ENCODE peak calls at places on chromosome 19, in six cellular contexts. Z is pancreas, E is fibroblast of lung, Y is tibial nerve, R is K562, J is ovary. V is an unnamed sample.

GRCh38 chr19:15449620-15450527 is at the start of gene WIZ:
- DNase-seq in Z (peak; percentile 94), E (peak; percentile 67), Y (peak; percentile 81), R (peak; percentile 92), J (peak; percentile 91), V (peak; percentile 91)

GRCh38 chr19:7242601-7243258 is 51.5 kb downstream of the INSR start:
- DNase-seq in Z (no peak), E (peak; percentile 49), Y (peak; percentile 24), R (no peak), J (no peak), V (no peak)

GRCh38 chr19:51317968-51318367 is 6.5 kb downstream of the IGLON5 start:
- DNase-seq in Z (no peak), E (no peak), Y (no peak), R (no peak), J (no peak), V (no peak)

GRCh38 chr19:18418725-18419194 is 438 bp upstream of the SSBP4 start:
- DNase-seq in Z (no peak), E (no peak), Y (no peak), R (no peak), J (peak; percentile 64), V (no peak)

GRCh38 chr19:8456064-8456463 is 11.3 kb downstream of the HNRNPM start:
- DNase-seq in Z (no peak), E (no peak), Y (no peak), R (no peak), J (no peak), V (no peak)

GRCh38 chr19:41325947-41326706 is 16.2 kb downstream of the CCDC97 start:
- DNase-seq in Z (no peak), E (peak; percentile 40), Y (no peak), R (no peak), J (no peak), V (no peak)

GRCh38 chr19:756232-756631 is 5.3 kb downstream of the MISP start:
- DNase-seq in Z (no peak), E (peak; percentile 36), Y (no peak), R (peak; percentile 89), J (no peak), V (no peak)

GRCh38 chr19:8052464-8052859 is at the start of gene CCL25:
- DNase-seq in Z (no peak), E (no peak), Y (no peak), R (no peak), J (no peak), V (no peak)

GRCh38 chr19:28737021-28737525 is 475.9 kb downstream of the UQCRFS1 start:
- DNase-seq in Z (no peak), E (peak; percentile 65), Y (peak; percentile 19), R (no peak), J (no peak), V (no peak)

GRCh38 chr19:57648336-57649003 is 15.5 kb downstream of the ZNF211 start:
- DNase-seq in Z (no peak), E (no peak), Y (no peak), R (no peak), J (no peak), V (no peak)

GRCh38 chr19:50794778-50795664 is 4.8 kb downstream of the ACP4 start:
- DNase-seq in Z (no peak), E (no peak), Y (no peak), R (peak; percentile 59), J (no peak), V (no peak)

GRCh38 chr19:39082167-39082566 is 2.0 kb upstream of the ACP7 start:
- DNase-seq in Z (no peak), E (no peak), Y (no peak), R (no peak), J (no peak), V (no peak)

GRCh38 chr19:996051-996838 is 4.0 kb upstream of the GRIN3B start:
- DNase-seq in Z (no peak), E (peak; percentile 57), Y (no peak), R (peak; percentile 78), J (no peak), V (no peak)

GRCh38 chr19:22602631-22603272 is 31.4 kb upstream of the ZNF492 start:
- DNase-seq in Z (no peak), E (no peak), Y (no peak), R (no peak), J (no peak), V (no peak)

GRCh38 chr19:36986131-36986530 is 70.0 kb downstream of the ZNF568 start:
- DNase-seq in Z (no peak), E (no peak), Y (no peak), R (no peak), J (no peak), V (no peak)

GRCh38 chr19:30941591-30941990 is 407.6 kb downstream of the TSHZ3 start:
- DNase-seq in Z (no peak), E (no peak), Y (no peak), R (no peak), J (no peak), V (no peak)

GRCh38 chr19:58547323-58548312 is 3.8 kb downstream of the TRIM28 start:
- DNase-seq in Z (no peak), E (no peak), Y (no peak), R (no peak), J (no peak), V (no peak)

GRCh38 chr19:9871626-9872338 is 36.7 kb downstream of the PIN1 start:
- DNase-seq in Z (no peak), E (no peak), Y (no peak), R (no peak), J (no peak), V (no peak)

GRCh38 chr19:32858155-32858554 is 11.4 kb downstream of the SLC7A9 start:
- DNase-seq in Z (no peak), E (no peak), Y (no peak), R (no peak), J (no peak), V (no peak)

GRCh38 chr19:33273881-33274662 is 28.3 kb downstream of the CEBPA start:
- DNase-seq in Z (no peak), E (peak; percentile 71), Y (peak; percentile 61), R (no peak), J (no peak), V (no peak)

DNA sequence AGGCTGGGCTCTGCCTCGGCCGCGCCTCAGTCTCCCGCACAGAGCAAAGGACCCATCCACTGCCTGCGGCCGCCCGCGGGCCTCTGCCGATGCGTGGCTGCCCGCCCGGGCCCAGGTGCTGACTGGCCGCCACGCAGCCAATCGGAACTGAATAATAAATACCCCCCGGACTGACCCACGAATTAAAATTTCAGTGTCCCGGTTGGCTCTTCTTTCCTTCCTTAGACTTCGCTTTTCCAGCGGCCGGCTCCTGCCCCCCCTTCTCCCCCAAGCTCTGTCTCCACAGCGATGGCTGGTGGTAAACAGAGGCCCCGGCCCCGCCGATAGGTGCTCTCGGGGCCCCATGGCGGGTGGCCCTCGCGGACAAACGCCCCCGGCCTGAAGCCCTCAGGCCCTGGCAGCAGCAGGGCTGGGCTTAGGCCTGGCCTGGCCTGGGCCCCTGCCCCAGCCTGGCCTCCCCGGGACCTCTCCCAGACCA is 2.6 kb downstream of the ZBTB7A start:
- DNase-seq in Z (peak; percentile 70), E (no peak), Y (no peak), R (no peak), J (peak; percentile 64), V (no peak)
- H3K4me1 ChIP-seq in Z (peaks cover 36% of the 10 kb centered on the region), E (peaks cover 42% of the 10 kb centered on the region), Y (peaks cover 67% of the 10 kb centered on the region), R (peaks cover 85% of the 10 kb centered on the region), J (peaks cover 40% of the 10 kb centered on the region), V (peaks cover 78% of the 10 kb centered on the region)

DNA sequence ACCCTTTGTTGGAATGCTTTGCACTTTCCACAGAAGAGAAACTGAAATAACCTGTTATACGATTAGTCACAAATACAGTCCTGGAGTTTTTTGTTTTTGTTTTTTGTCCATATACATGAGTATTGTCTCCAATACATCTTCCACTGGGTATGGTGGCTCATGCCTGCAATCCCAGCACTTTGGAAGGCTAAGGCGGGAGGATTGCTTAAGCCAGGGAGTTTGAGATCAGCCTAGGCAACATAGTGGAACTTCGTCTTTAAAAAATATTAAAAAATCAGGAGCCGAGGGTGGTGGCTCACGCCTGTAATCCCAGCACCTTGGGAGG is 25.0 kb downstream of the AP2S1 start:
- DNase-seq in Z (no peak), E (no peak), Y (no peak), R (no peak), J (no peak), V (no peak)
- H3K4me1 ChIP-seq in Z (no peaks in the 10 kb centered on the region), E (no peaks in the 10 kb centered on the region), Y (peaks cover 10% of the 10 kb centered on the region), R (peaks cover 19% of the 10 kb centered on the region), J (peaks cover 4% of the 10 kb centered on the region), V (peaks cover 11% of the 10 kb centered on the region)

GRCh38 chr19:2290441-2291184 is 8.6 kb upstream of the PEAK3 start:
- DNase-seq in Z (no peak), E (no peak), Y (no peak), R (no peak), J (no peak), V (no peak)
- H3K4me1 ChIP-seq in Z (peaks cover 6% of the 10 kb centered on the region), E (peaks cover 4% of the 10 kb centered on the region), Y (peaks cover 43% of the 10 kb centered on the region), R (peaks cover 52% of the 10 kb centered on the region), J (peaks cover 12% of the 10 kb centered on the region), V (peaks cover 44% of the 10 kb centered on the region)

GRCh38 chr19:35161434-35161743 is 6.9 kb downstream of the FXYD5 start:
- DNase-seq in Z (no peak), E (no peak), Y (no peak), R (peak; percentile 90), J (no peak), V (no peak)
- H3K4me1 ChIP-seq in Z (no peaks in the 10 kb centered on the region), E (no peaks in the 10 kb centered on the region), Y (peaks cover 4% of the 10 kb centered on the region), R (peaks cover 41% of the 10 kb centered on the region), J (no peaks in the 10 kb centered on the region), V (no peaks in the 10 kb centered on the region)

DNA sequence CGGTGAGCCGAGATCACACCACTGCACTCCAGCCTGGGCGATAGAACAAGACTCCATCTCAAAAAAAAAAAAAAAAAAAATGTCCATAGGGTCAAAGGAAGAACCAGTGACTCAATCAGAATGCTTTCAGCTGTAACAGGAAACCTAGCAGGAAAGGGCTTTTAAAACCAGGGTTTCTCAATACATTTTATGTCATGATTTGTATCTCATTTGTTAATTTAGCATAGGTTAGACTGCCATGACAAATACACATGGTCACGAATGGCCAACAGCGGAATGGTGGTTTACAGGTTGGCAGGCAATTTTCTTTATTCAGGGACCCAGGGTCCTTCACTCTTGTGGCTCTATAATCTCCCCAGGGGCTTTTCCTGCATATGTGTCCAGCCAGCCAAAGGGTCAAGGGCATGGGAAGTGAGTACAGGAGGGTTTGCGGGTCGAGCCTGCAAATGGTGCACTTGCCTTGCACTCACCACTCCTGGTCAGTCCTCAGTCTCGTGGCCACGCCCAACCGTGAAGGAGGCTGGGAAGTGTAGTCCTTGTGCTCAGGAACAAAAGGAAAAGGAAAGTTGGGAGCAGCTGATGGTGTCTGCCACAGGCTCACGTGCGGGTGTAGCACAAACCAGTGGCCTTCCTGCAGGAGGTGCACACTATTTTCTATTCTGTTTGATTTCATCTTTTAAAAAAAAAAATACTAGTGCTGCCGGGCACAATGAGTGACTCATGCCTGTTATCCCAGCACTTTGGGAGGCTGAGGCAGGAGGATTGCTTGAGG is 14.8 kb downstream of the DHX34 start:
- DNase-seq in Z (no peak), E (peak; percentile 48), Y (no peak), R (no peak), J (no peak), V (no peak)
- H3K4me1 ChIP-seq in Z (no peaks in the 10 kb centered on the region), E (no peaks in the 10 kb centered on the region), Y (no peaks in the 10 kb centered on the region), R (peaks cover 4% of the 10 kb centered on the region), J (no peaks in the 10 kb centered on the region), V (no peaks in the 10 kb centered on the region)

V was measured in left ventricle myocardium inferior.